ENCODE peak calls at places on chromosome 17, in four cellular contexts. W, C, A and M are unnamed samples.

GRCh38 chr17:2450016-2450650 is 49.3 kb upstream of the MNT start:
- DNase-seq in W (no peak), C (no peak), A (no peak), M (no peak)

GRCh38 chr17:81393684-81394376 is 1.4 kb upstream of the BAHCC1 start:
- DNase-seq in W (no peak), C (no peak), A (peak), M (peak)

GRCh38 chr17:353838-354234 is 1.2 kb upstream of the RPH3AL start:
- DNase-seq in W (no peak), C (no peak), A (no peak), M (no peak)

GRCh38 chr17:82917656-82918345 is 78.0 kb upstream of the ZNF750 start:
- DNase-seq in W (peak), C (no peak), A (peak), M (no peak)

GRCh38 chr17:75996665-75997590 is 3.7 kb upstream of the CDK3 start:
- DNase-seq in W (no peak), C (peak), A (peak), M (peak)

GRCh38 chr17:74738051-74738996 is 1.3 kb downstream of the RAB37 start:
- DNase-seq in W (peak), C (peak), A (peak), M (no peak)

GRCh38 chr17:70588003-70588402 is 418.7 kb downstream of the KCNJ2 start:
- DNase-seq in W (no peak), C (no peak), A (no peak), M (no peak)

GRCh38 chr17:4715071-4715749 is 4.8 kb downstream of the ARRB2 start:
- DNase-seq in W (peak), C (peak), A (peak), M (no peak)

GRCh38 chr17:80817861-80818260 is 173.8 kb upstream of the CHMP6 start:
- DNase-seq in W (no peak), C (no peak), A (no peak), M (no peak)

GRCh38 chr17:61383689-61384201 is 15.9 kb upstream of the TBX2 start:
- DNase-seq in W (no peak), C (no peak), A (no peak), M (no peak)

GRCh38 chr17:27741361-27741861 is 58.9 kb downstream of the NOS2 start:
- DNase-seq in W (no peak), C (no peak), A (no peak), M (no peak)

GRCh38 chr17:63163158-63163520 is 197.1 kb downstream of the TANC2 start:
- DNase-seq in W (no peak), C (no peak), A (no peak), M (no peak)

GRCh38 chr17:2101448-2102257 is 46.8 kb downstream of the HIC1 start:
- DNase-seq in W (peak), C (no peak), A (peak), M (peak)

GRCh38 chr17:3835410-3836229 is 10.4 kb downstream of the NCBP3 start:
- DNase-seq in W (no peak), C (no peak), A (no peak), M (no peak)

GRCh38 chr17:2025622-2026309 is 632 bp upstream of the RTN4RL1 start:
- DNase-seq in W (no peak), C (no peak), A (peak), M (peak)

GRCh38 chr17:78258323-78259229 is 27.1 kb downstream of the TMEM235 start:
- DNase-seq in W (peak), C (no peak), A (peak), M (no peak)

GRCh38 chr17:72640415-72641165 is 451.9 kb downstream of the SLC39A11 start:
- DNase-seq in W (no peak), C (no peak), A (no peak), M (no peak)

GRCh38 chr17:83091257-83092141 is 12.1 kb downstream of the METRNL start:
- DNase-seq in W (no peak), C (no peak), A (no peak), M (no peak)

GRCh38 chr17:82505296-82505695 is 14.2 kb upstream of the FOXK2 start:
- DNase-seq in W (no peak), C (no peak), A (no peak), M (no peak)

GRCh38 chr17:10727192-10727591 is 2.6 kb downstream of the TMEM220 start:
- DNase-seq in W (no peak), C (no peak), A (no peak), M (no peak)

GRCh38 chr17:81487487-81488275 is 24.9 kb downstream of the ACTG1 start:
- DNase-seq in W (peak), C (peak), A (peak), M (peak)

GRCh38 chr17:30942311-30943079 is 20.8 kb downstream of the ADAP2 start:
- DNase-seq in W (no peak), C (no peak), A (no peak), M (no peak)

GRCh38 chr17:8067806-8068205 is 19.7 kb downstream of the ALOX12B start:
- DNase-seq in W (no peak), C (no peak), A (no peak), M (no peak)

GRCh38 chr17:17204635-17205231 is 1.4 kb downstream of the PLD6 start:
- DNase-seq in W (no peak), C (no peak), A (no peak), M (no peak)

GRCh38 chr17:72984145-72984924 is 108.2 kb downstream of the SLC39A11 start:
- DNase-seq in W (no peak), C (no peak), A (no peak), M (no peak)

GRCh38 chr17:56785396-56785795 is 48.3 kb downstream of the C17orf67 start:
- DNase-seq in W (no peak), C (no peak), A (no peak), M (no peak)

GRCh38 chr17:80779961-80780380 is 211.7 kb upstream of the CHMP6 start:
- DNase-seq in W (no peak), C (no peak), A (no peak), M (no peak)

GRCh38 chr17:8141046-8141445 is 11.2 kb downstream of the PER1 start:
- DNase-seq in W (peak), C (no peak), A (no peak), M (no peak)

GRCh38 chr17:3475155-3475808 is 515 bp upstream of the ASPA start:
- DNase-seq in W (no peak), C (no peak), A (no peak), M (no peak)

GRCh38 chr17:73770115-73770848 is 126.0 kb upstream of the SDK2 start:
- DNase-seq in W (no peak), C (no peak), A (no peak), M (peak)

GRCh38 chr17:59561042-59561441 is 4.4 kb upstream of the DHX40 start:
- DNase-seq in W (no peak), C (no peak), A (no peak), M (no peak)

GRCh38 chr17:32927201-32927723 is 691 bp upstream of the TMEM98 start:
- DNase-seq in W (no peak), C (no peak), A (no peak), M (no peak)

GRCh38 chr17:77529328-77529650 is 388.5 kb downstream of the SEC14L1 start:
- DNase-seq in W (no peak), C (no peak), A (no peak), M (no peak)

DNA sequence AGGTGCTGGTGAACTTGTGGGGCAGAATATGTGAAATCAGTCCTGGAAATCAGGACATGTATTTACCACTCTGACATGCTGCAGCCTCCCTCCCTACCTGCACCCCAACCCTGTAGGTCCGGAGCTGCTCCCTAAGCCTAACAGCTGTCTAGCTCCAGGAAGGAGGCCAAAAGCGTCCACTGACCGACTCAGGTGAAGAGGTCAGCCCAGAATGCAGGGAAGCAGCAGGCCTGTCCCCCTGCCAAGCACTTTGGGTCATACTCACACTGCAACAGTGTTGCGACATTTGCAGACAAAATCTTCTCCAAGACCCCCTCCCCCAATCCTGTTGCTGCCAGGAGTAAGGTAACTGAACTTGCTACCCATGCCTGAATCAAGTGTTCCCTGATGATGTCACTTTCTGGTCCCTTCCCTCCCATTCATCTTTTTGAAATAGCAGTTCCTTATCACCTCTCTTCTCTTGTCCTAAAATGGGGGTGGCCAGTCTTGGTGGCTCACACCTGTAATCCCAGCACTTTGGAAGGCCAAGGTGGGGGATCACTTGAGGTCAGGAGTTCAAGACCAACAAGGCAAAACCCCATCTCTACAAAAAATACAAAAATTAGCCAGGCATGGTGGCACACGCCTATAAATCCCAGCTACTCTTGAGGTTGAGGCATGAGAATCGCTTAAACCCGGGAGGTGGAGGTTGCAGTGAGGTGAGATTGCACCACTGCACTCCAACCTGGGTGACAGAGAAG is 1.3 kb upstream of the ACLY start:
- DNase-seq in W (no peak), C (no peak), A (no peak), M (no peak)
- H3K4me3 ChIP-seq in W (no peak), C (no peak), A (no peak), M (peak)

DNA sequence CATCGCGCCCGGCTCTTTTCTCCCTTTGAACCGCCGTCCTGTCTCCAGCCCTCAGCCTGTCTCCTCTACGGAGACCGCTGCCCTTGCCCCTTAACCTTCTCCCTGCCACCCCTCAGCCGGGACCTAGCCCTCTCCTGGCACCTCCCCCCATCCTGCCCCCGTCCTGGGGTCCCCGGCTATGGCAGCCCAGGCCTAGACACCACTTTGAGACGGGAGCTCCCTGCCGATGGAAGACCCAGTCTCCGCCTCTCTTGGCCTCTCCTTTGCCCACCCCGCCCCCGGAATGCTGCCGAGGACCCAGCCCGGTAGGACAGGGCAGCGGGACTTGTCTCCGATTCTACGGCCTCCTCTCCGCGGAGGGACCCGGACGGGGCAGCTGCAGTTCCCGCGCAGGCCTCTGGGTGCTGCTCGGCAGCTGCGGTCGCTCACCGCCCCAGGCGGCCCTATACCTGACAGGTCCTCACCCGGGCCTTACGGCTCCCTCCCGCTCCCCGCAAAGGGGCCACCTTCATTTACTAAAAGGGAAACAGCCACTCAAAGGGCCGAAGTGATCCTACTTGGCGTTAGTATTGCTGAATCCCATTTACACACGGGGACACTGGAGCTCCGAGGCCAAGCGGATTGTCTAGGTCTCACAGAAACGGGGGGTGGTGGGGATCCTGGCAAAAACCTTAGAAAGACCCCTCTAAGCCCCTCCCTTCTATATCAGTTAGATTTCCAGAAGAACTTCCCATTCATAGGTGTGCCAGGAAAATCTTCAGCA is 32.6 kb upstream of the TAC4 start:
- DNase-seq in W (peak), C (peak), A (peak), M (peak)
- H3K4me3 ChIP-seq in W (no peak), C (no peak), A (peak), M (no peak)

GRCh38 chr17:66675273-66675990 is 159.5 kb upstream of the CACNG5 start:
- DNase-seq in W (no peak), C (no peak), A (no peak), M (no peak)

GRCh38 chr17:66678061-66678460 is 156.9 kb upstream of the CACNG5 start:
- DNase-seq in W (no peak), C (no peak), A (no peak), M (no peak)

GRCh38 chr17:66677201-66677981 is 157.5 kb upstream of the CACNG5 start:
- DNase-seq in W (no peak), C (no peak), A (no peak), M (no peak)

GRCh38 chr17:66675991-66676371 is 158.9 kb upstream of the CACNG5 start:
- DNase-seq in W (no peak), C (no peak), A (no peak), M (peak)

DNA sequence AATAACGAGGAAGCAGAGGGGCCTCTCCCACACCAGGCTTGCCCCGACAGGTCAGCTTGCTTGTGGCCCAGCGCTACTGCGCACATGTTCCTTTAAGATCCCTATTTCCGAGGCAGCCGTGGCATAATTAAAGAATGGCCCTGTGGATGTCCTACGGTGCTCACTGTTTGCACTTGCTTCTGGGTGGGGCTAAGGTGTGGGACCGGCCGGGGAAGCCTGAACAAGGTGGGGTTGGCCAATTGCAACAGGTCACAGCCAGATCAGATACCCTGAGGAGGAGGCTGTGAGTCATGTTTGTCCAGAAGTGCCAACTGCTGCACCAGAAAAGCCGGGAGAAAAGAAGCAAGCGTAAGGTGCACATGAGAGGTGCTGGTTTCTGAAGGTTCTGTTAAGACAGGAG is 158.5 kb upstream of the CACNG5 start:
- DNase-seq in W (no peak), C (no peak), A (no peak), M (no peak)
- H3K4me3 ChIP-seq in W (no peak), C (no peak), A (no peak), M (peak)

GRCh38 chr17:21462259-21462658 is 86.1 kb downstream of the KCNJ12 start:
- DNase-seq in W (no peak), C (no peak), A (no peak), M (no peak)
- H3K4me3 ChIP-seq in W (no peak), C (no peak), A (no peak), M (no peak)

GRCh38 chr17:28810437-28810836 is 32.2 kb downstream of the FAM222B start:
- DNase-seq in W (no peak), C (no peak), A (no peak), M (no peak)

GRCh38 chr17:28816540-28816939 is 26.1 kb downstream of the FAM222B start:
- DNase-seq in W (no peak), C (no peak), A (no peak), M (no peak)

GRCh38 chr17:28811594-28812135 is 30.9 kb downstream of the FAM222B start:
- DNase-seq in W (peak), C (no peak), A (peak), M (no peak)

GRCh38 chr17:28812980-28813377 is 29.6 kb downstream of the FAM222B start:
- DNase-seq in W (no peak), C (no peak), A (no peak), M (no peak)

DNA sequence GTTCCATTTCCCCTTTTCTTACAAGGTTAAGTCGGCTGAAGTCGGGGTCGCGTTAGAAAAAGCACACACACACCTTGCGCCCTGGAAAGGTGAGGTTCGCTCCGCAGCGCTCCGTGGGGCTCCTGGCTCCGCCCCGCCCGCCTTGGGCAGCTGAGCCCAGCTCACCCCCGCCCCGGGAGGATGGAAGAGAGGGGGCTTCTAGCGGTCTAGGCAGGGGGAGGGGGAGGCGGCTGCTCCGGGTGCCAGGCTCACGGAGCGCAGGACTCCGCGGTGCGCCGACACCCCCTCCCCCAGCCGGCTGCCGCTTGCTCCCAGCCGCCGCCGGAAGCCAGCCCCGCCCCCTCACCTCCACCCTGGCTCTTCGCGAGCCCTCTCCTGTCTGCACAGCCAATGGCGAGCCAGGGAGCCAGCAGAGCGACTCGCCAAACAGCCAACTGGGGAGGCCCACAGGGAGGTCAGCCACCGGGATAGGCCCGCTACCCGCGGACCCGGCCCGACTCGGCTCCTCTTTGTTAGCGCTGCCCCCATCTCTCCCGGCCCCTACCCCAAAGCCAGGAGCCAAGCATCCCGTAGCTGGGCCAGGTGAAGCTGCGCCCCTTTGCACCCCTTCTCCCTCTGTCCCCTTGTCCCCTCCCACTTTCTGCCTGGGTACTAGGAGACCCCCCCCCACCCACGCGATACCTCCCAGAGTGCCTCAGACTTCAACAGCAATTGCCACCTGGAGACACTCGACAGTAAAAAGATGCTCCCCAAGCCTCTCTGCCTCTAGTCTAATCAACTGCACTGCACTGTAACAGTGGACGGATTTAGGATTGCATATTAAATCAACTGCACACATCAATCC is 30.2 kb downstream of the FAM222B start:
- DNase-seq in W (peak), C (peak), A (peak), M (peak)
- H3K4me3 ChIP-seq in W (peak), C (peak), A (peak), M (peak)

DNA sequence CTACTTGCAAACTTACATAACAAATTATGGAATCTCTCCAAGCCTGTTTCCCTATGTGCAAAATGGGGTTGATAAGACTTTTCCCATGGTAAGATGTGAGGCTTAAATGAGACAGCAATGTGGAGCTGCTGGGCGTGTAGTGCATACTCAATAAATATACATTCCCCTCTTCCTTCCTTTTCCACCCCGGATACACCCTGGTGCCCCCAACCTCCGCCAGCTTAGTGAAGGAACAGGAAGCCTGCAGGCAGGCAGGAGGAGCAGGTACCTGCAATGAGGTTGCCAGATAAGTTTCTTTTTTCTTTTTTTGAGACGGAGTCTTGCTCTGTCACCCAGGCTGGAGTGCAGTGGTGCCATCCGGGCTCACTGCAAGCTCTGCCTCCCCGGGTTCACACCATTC is 14.9 kb downstream of the C17orf50 start:
- DNase-seq in W (no peak), C (no peak), A (no peak), M (no peak)
- H3K4me3 ChIP-seq in W (no peak), C (no peak), A (no peak), M (no peak)

DNA sequence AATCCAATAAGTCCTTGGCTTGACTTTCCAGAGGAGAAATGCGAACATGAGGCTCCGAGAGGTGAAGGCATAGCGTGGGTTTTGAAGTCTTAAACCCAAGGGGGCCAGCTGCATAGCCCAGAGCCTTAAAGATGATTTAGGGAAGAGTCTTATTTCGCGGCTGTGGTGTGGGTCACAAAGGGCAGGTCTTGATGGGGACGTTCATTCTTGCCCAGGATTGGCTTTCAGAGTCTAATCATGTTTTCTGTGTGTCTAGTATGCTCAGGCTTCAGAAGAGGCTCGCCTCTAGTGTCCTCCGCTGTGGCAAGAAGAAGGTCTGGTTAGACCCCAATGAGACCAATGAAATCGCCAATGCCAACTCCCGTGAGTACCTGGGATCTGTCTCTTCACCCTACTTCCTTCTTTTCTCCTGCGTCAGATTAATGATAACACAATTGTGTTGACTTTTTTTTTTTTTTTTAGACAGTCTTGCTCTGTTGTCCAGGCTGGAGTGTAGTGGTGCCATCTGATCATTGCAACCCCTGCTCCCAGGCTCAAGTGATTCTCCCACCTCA is 951 bp downstream of the RPL19 start:
- DNase-seq in W (no peak), C (no peak), A (no peak), M (no peak)
- H3K4me3 ChIP-seq in W (peak), C (peak), A (peak), M (peak)

DNA sequence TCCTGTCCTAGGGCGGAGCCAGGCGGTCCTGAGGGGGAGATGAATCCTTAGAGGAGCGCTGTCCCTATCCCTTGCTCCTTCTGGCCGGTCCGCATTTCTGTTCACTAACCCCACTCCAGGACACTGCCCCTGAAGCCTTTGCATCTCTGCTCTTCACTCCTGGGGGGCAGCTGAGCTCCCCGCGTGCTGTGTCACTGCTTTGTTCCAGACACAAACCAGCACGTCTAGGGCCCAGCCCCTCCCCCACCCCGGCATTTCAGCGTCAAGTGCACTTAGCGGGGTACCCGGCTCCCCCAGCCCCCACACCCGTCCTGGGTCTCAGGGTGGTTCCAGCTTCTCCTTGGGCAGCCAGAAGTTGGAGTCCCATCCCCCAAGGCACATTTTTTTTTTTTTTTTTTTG is 8.9 kb downstream of the CORO6 start:
- DNase-seq in W (no peak), C (no peak), A (no peak), M (no peak)
- H3K4me3 ChIP-seq in W (peak), C (peak), A (peak), M (peak)